ENCODE peak calls at places on chromosomes 7 and 10, in eight cellular contexts. B is cardiac fibroblast, V is fibroblast of the aortic adventitia, W is spleen, L is heart left ventricle, Y is left lung, T is choroid plexus epithelial cell, E is prostate gland. J is an unnamed sample.

GRCh38 chr10:22455068-22455467 is 109.8 kb downstream of the SPAG6 start:
- DNase-seq in Y (no peak), W (no peak), B (no peak), T (no peak), L (no peak), V (no peak), E (no peak), J (no peak)

GRCh38 chr10:15279236-15279635 is 91.9 kb downstream of the FAM171A1 start:
- DNase-seq in E (no peak), B (no peak), Y (no peak), L (no peak), T (no peak), W (no peak), V (no peak), J (no peak)

GRCh38 chr7:28106316-28106957 is 74.2 kb downstream of the JAZF1 start:
- DNase-seq in B (peak; percentile 8), Y (no peak), L (no peak), T (peak; percentile 89), E (no peak), V (no peak), W (no peak), J (no peak)

GRCh38 chr7:57220746-57221145 is 88.5 kb upstream of the ZNF479 start:
- DNase-seq in Y (no peak), W (no peak), T (no peak), E (no peak), B (no peak), V (no peak), L (no peak), J (no peak)

GRCh38 chr10:110421512-110422138 is 76.1 kb upstream of the DUSP5 start:
- DNase-seq in V (no peak), Y (no peak), L (no peak), T (no peak), B (no peak), W (no peak), E (no peak), J (no peak)

GRCh38 chr7:65371468-65371867 is 2.2 kb upstream of the ZNF92 start:
- DNase-seq in B (peak; percentile 46), E (peak; percentile 49), L (no peak), V (peak; percentile 22), Y (no peak), T (no peak), W (no peak), J (no peak)

GRCh38 chr10:121459765-121460453 is 138.3 kb downstream of the FGFR2 start:
- DNase-seq in Y (no peak), B (peak; percentile 7), V (no peak), L (no peak), T (peak; percentile 18), W (no peak), E (no peak), J (no peak)

GRCh38 chr7:33671521-33672262 is 233.6 kb upstream of the BMPER start:
- DNase-seq in Y (no peak), B (no peak), V (no peak), W (no peak), T (no peak), E (no peak), L (no peak), J (peak; percentile 10)

GRCh38 chr10:99945286-99945685 is 64.5 kb downstream of the DNMBP start:
- DNase-seq in T (peak; percentile 90), V (peak; percentile 97), L (no peak), B (peak; percentile 96), Y (no peak), E (peak; percentile 47), W (no peak), J (no peak)

GRCh38 chr10:78211476-78212110 is 177.9 kb downstream of the RPS24 start:
- DNase-seq in B (peak; percentile 73), T (peak; percentile 75), E (peak; percentile 25), Y (no peak), L (no peak), W (peak; percentile 56), V (peak; percentile 77), J (no peak)
- TF ChIP-seq CTCF in B (peak; percentile 65), T (peak; percentile 80), E (peak; percentile 64), Y (peak; percentile 28), L (peak; percentile 55), W (peak; percentile 39), V (peak; percentile 78), J (peak; percentile 29)

DNA sequence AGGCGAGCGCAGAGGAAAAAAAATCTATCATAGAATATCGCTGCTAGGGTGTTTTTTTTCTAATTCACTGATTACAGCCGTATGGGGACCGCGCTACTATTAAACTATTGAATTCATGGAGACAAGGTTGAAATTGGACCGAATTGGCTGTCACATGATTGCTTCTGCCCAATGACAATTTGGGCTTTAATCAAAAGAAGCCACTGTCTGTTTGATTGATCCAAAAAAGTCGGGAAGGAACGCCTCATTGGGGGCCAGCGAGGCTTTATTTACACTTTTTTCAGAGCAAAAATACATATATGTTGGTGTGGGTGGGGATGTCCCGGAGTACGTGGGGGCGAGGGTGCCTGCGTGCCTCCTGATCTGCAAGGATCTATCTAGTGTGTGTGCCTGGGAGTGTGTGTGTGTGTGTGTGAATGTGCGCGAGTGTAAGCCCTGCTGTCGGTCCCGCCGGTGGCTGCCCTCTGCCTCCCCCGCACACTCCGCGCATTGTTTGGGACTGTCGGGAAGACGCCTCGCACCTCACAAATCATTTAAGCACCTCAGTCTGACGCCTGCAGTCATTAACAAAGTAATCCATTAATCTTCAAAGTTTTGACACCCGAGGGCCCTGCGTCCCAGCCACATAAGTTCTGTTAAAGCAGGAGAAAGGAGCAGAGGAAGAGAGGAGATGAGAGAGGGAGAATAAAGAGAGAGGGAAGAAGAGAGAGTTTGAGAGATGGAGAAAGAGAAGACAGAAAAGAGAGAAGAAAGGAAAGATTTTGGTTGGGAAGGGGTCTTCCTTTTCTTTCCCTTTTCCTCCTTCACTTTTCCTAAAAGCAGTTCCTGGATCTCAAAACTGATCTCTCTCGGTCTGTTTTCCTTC is at the start of gene HOXA2:
- DNase-seq in B (no peak), T (no peak), V (peak; percentile 89), E (no peak), L (no peak), W (no peak), Y (no peak), J (no peak)
- H3K4me3 ChIP-seq in B (no peak within 1 kb of the TSS), T (no peak within 1 kb of the TSS), V (peak within 1 kb of the TSS; percentile 69), E (no peak within 1 kb of the TSS), L (peak within 1 kb of the TSS; percentile 1), W (peak within 1 kb of the TSS; percentile 23), Y (peak within 1 kb of the TSS; percentile 33), J (no peak within 1 kb of the TSS)

GRCh38 chr7:133520248-133520647 is 267.4 kb downstream of the EXOC4 start:
- DNase-seq in T (no peak), Y (no peak), W (no peak), E (no peak), V (no peak), B (no peak), L (no peak), J (no peak)
- TF ChIP-seq CTCF in T (no peak), Y (no peak), W (no peak), E (no peak), V (no peak), B (no peak), L (no peak), J (no peak)

GRCh38 chr7:150717821-150718420 is 1.5 kb downstream of the GIMAP1 start:
- DNase-seq in W (no peak), T (no peak), E (no peak), V (no peak), L (no peak), Y (no peak), B (no peak), J (no peak)

GRCh38 chr7:150715738-150716137 is 675 bp upstream of the GIMAP1 start:
- DNase-seq in E (no peak), B (no peak), V (no peak), L (no peak), T (no peak), W (no peak), Y (no peak), J (no peak)

GRCh38 chr7:150716939-150717338 is 526 bp downstream of the GIMAP1 start:
- DNase-seq in B (no peak), L (no peak), W (no peak), V (no peak), Y (no peak), T (no peak), E (no peak), J (no peak)

GRCh38 chr7:150715293-150715692 is 1.1 kb upstream of the GIMAP1 start:
- DNase-seq in V (no peak), T (no peak), E (no peak), L (no peak), Y (no peak), B (no peak), W (no peak), J (no peak)

DNA sequence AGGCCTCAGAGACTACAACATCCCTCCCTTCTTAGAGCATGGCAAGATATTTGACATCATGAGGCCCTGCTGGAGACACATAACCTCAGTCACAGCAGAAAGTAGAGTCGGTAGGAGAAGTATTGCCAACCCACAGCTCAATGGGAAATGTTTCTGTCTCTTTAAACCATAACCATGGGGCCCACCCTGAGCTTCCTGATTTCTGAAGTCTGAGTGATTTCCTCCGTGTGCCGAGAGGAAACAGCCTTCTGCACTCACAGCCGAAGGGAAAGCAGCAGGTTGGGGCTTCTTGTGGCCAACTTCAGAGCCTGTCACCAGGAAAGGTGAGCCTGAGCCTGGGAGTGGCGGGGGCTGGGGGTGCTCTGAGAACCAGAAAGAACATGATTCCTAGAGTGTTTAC is at the start of gene GIMAP1:
- DNase-seq in Y (peak; percentile 60), W (peak; percentile 84), B (no peak), E (no peak), T (no peak), L (peak; percentile 71), V (no peak), J (peak; percentile 44)
- H3K4me3 ChIP-seq in Y (peak within 1 kb of the TSS; percentile 57), W (peak within 1 kb of the TSS; percentile 65), B (no peak within 1 kb of the TSS), E (peak within 1 kb of the TSS; percentile 16), T (no peak within 1 kb of the TSS), L (peak within 1 kb of the TSS; percentile 63), V (no peak within 1 kb of the TSS), J (peak within 1 kb of the TSS; percentile 51)

GRCh38 chr7:45187946-45188411 is 30.4 kb downstream of the RAMP3 start:
- DNase-seq in B (no peak), L (no peak), E (no peak), V (no peak), T (no peak), W (peak; percentile 25), Y (no peak), J (no peak)

GRCh38 chr7:45187089-45187945 is 29.7 kb downstream of the RAMP3 start:
- DNase-seq in V (no peak), T (no peak), Y (no peak), W (peak; percentile 27), L (no peak), E (no peak), B (no peak), J (no peak)

GRCh38 chr7:45190406-45191165 is 33.0 kb downstream of the RAMP3 start:
- DNase-seq in Y (no peak), E (no peak), W (peak; percentile 69), L (no peak), T (no peak), B (no peak), V (no peak), J (no peak)

GRCh38 chr7:45189151-45189970 is 31.8 kb downstream of the RAMP3 start:
- DNase-seq in B (no peak), Y (no peak), T (no peak), V (no peak), L (no peak), W (peak; percentile 62), E (no peak), J (no peak)

GRCh38 chr7:45188736-45189135 is 31.1 kb downstream of the RAMP3 start:
- DNase-seq in E (no peak), L (no peak), W (peak; percentile 70), T (no peak), B (no peak), Y (no peak), V (no peak), J (no peak)
- TF ChIP-seq CTCF in E (no peak), L (no peak), W (no peak), T (no peak), B (no peak), Y (no peak), V (no peak), J (no peak)

GRCh38 chr7:47991741-47992311 is 12.4 kb upstream of the HUS1 start:
- DNase-seq in W (peak; percentile 97), Y (peak; percentile 92), T (peak; percentile 80), B (peak; percentile 85), V (peak; percentile 71), E (peak; percentile 29), L (peak; percentile 95), J (peak; percentile 77)
- H3K4me3 ChIP-seq in W (peak overlapping the region; percentile 66), Y (peak overlapping the region; percentile 51), T (peak overlapping the region; percentile 71), B (peak overlapping the region; percentile 51), V (peak overlapping the region; percentile 64), E (peak overlapping the region; percentile 16), L (peak overlapping the region; percentile 55), J (peak overlapping the region; percentile 48)